ENCODE peak calls at places on chromosomes 1 and 21, in seven cellular contexts. S, Q, O, R, N, X and K are unnamed samples.

GRCh38 chr1:232943679-232944252 is 6.6 kb upstream of the NTPCR start:
- DNase-seq in S (no peak), R (no peak), O (no peak), X (no peak), Q (no peak), N (no peak), K (no peak)

GRCh38 chr1:66617362-66617761 is 83.4 kb downstream of the SGIP1 start:
- DNase-seq in N (peak), R (no peak), X (no peak), S (no peak), O (no peak), Q (no peak), K (no peak)

GRCh38 chr1:214123061-214123784 is 135.4 kb downstream of the PROX1 start:
- DNase-seq in X (no peak), S (no peak), O (peak), R (no peak), N (peak), Q (no peak), K (peak)

GRCh38 chr1:154975409-154976205 is 1.1 kb downstream of the CKS1B start:
- DNase-seq in O (peak), R (peak), X (peak), S (peak), Q (peak), N (peak), K (peak)

GRCh38 chr1:58013237-58013636 is 533.3 kb downstream of the OMA1 start:
- DNase-seq in S (no peak), O (no peak), Q (no peak), R (no peak), X (no peak), N (no peak), K (no peak)

GRCh38 chr1:174519845-174520244 is 72.1 kb downstream of the GPR52 start:
- DNase-seq in X (no peak), R (no peak), Q (peak), N (no peak), S (no peak), O (no peak), K (no peak)

GRCh38 chr1:222182641-222183040 is 365.3 kb downstream of the HHIPL2 start:
- DNase-seq in Q (no peak), X (no peak), O (no peak), S (no peak), R (no peak), N (peak), K (peak)

GRCh38 chr21:45074818-45075605 is 632 bp downstream of the ADARB1 start:
- DNase-seq in X (no peak), S (peak), R (no peak), N (peak), Q (no peak), O (peak), K (peak)

GRCh38 chr1:241675983-241676382 is 23.9 kb downstream of the WDR64 start:
- DNase-seq in N (no peak), R (no peak), S (no peak), Q (no peak), X (no peak), O (no peak), K (no peak)

GRCh38 chr1:27832762-27833161 is 2.2 kb downstream of the PPP1R8 start:
- DNase-seq in N (peak), R (no peak), O (no peak), Q (no peak), X (no peak), S (no peak), K (peak)

GRCh38 chr1:181149326-181150000 is 61.0 kb downstream of the IER5 start:
- DNase-seq in O (peak), X (peak), S (peak), R (no peak), Q (no peak), N (no peak), K (no peak)

GRCh38 chr1:229991724-229992333 is 75.2 kb upstream of the GALNT2 start:
- DNase-seq in S (no peak), O (no peak), Q (no peak), R (no peak), N (no peak), X (no peak), K (no peak)

GRCh38 chr1:93205892-93206566 is 25.5 kb downstream of the CCDC18 start:
- DNase-seq in S (no peak), R (no peak), X (no peak), O (no peak), N (no peak), Q (no peak), K (no peak)

GRCh38 chr1:109632671-109633346 is 13.2 kb downstream of the AMPD2 start:
- DNase-seq in N (no peak), Q (peak), O (peak), S (no peak), X (no peak), R (no peak), K (no peak)

GRCh38 chr1:28249879-28250295 is 9.4 kb upstream of the SESN2 start:
- DNase-seq in Q (no peak), X (no peak), N (no peak), R (no peak), O (no peak), S (no peak), K (no peak)

GRCh38 chr1:33182896-33183295 is 1.1 kb upstream of the TRIM62 start:
- DNase-seq in X (no peak), O (no peak), N (no peak), R (no peak), Q (no peak), S (no peak), K (no peak)